ENCODE peak calls at places on chromosomes 13 and 19, in nine cellular contexts. One of them, this sample, is unnamed. For H3K4me1, the result is how much of the 10 kb centered on the place peaks cover.

GRCh38 chr13:57138988-57139387 is 1.7 kb upstream of the PRR20A start:
- DNase-seq in stomach: no peak
- DNase-seq in heart left ventricle: no peak
- DNase-seq in breast epithelium: no peak
- DNase-seq in uterus: no peak
- DNase-seq in thyroid gland: no peak
- DNase-seq in sigmoid colon: no peak
- DNase-seq in A549: no peak
- DNase-seq in ovary: no peak
- DNase-seq in this sample: no peak

GRCh38 chr13:24664726-24665409 is 15.3 kb upstream of the ATP12A start:
- DNase-seq in stomach: no peak
- DNase-seq in heart left ventricle: no peak
- DNase-seq in breast epithelium: no peak
- DNase-seq in uterus: no peak
- DNase-seq in thyroid gland: no peak
- DNase-seq in sigmoid colon: no peak
- DNase-seq in A549: no peak
- DNase-seq in ovary: no peak
- DNase-seq in this sample: no peak

GRCh38 chr19:1000095-1000494 is at the start of gene GRIN3B:
- DNase-seq in stomach: peak
- DNase-seq in heart left ventricle: peak
- DNase-seq in breast epithelium: peak
- DNase-seq in uterus: peak
- DNase-seq in thyroid gland: peak
- DNase-seq in sigmoid colon: no peak
- DNase-seq in A549: peak
- DNase-seq in ovary: no peak
- DNase-seq in this sample: peak

GRCh38 chr13:112131081-112131739 is 64.3 kb downstream of the SOX1 start:
- DNase-seq in stomach: peak
- DNase-seq in heart left ventricle: no peak
- DNase-seq in breast epithelium: peak
- DNase-seq in uterus: no peak
- DNase-seq in thyroid gland: no peak
- DNase-seq in sigmoid colon: no peak
- DNase-seq in A549: no peak
- DNase-seq in ovary: no peak
- DNase-seq in this sample: no peak

GRCh38 chr19:4748589-4748988 is 24.9 kb upstream of the DPP9 start:
- DNase-seq in stomach: no peak
- DNase-seq in heart left ventricle: no peak
- DNase-seq in breast epithelium: no peak
- DNase-seq in uterus: no peak
- DNase-seq in thyroid gland: no peak
- DNase-seq in sigmoid colon: no peak
- DNase-seq in A549: no peak
- DNase-seq in ovary: no peak
- DNase-seq in this sample: no peak

GRCh38 chr19:1265611-1266115 is 3.5 kb upstream of the CIRBP start:
- DNase-seq in stomach: no peak
- DNase-seq in heart left ventricle: peak
- DNase-seq in breast epithelium: no peak
- DNase-seq in uterus: peak
- DNase-seq in thyroid gland: peak
- DNase-seq in sigmoid colon: peak
- DNase-seq in A549: peak
- DNase-seq in ovary: peak
- DNase-seq in this sample: peak

GRCh38 chr19:18875726-18876125 is 20.2 kb downstream of the CERS1 start:
- DNase-seq in stomach: no peak
- DNase-seq in heart left ventricle: no peak
- DNase-seq in breast epithelium: no peak
- DNase-seq in uterus: no peak
- DNase-seq in thyroid gland: no peak
- DNase-seq in sigmoid colon: no peak
- DNase-seq in A549: no peak
- DNase-seq in ovary: no peak
- DNase-seq in this sample: no peak

GRCh38 chr13:48571121-48571901 is 38.4 kb upstream of the RCBTB2 start:
- DNase-seq in stomach: no peak
- DNase-seq in heart left ventricle: no peak
- DNase-seq in breast epithelium: no peak
- DNase-seq in uterus: no peak
- DNase-seq in thyroid gland: peak
- DNase-seq in sigmoid colon: no peak
- DNase-seq in A549: no peak
- DNase-seq in ovary: peak
- DNase-seq in this sample: no peak

DNA sequence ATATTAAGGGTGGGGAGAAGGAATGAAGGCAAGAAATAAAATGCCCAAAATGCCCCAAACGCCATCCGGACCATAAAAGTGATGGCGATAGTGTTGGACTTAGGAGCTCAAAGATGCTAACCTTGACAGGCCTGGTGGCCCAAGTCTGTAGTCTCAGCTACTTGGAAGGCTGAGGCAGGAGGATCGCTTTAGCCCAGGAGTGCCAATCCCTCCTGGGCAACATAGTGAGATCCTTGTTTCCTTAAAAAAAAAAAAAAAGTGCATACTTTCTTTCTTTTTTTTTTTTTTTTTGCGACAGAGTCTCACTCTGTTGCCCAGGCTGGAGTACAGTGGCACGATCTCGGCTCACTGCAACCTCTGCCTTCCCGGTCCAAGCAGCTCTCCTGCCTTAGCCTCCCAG is 32.0 kb upstream of the MRI1 start:
- DNase-seq in stomach: no peak
- DNase-seq in heart left ventricle: no peak
- DNase-seq in breast epithelium: no peak
- DNase-seq in uterus: no peak
- DNase-seq in thyroid gland: no peak
- DNase-seq in sigmoid colon: no peak
- DNase-seq in A549: no peak
- DNase-seq in ovary: no peak
- DNase-seq in this sample: no peak
- H3K4me3 ChIP-seq in stomach: peak
- H3K4me3 ChIP-seq in heart left ventricle: no peak
- H3K4me3 ChIP-seq in breast epithelium: peak
- H3K4me3 ChIP-seq in uterus: peak
- H3K4me3 ChIP-seq in thyroid gland: no peak
- H3K4me3 ChIP-seq in sigmoid colon: no peak
- H3K4me3 ChIP-seq in A549: peak
- H3K4me3 ChIP-seq in ovary: no peak
- H3K4me3 ChIP-seq in this sample: no peak

GRCh38 chr19:12723383-12723642 is 419 bp downstream of the TNPO2 start:
- DNase-seq in stomach: no peak
- DNase-seq in heart left ventricle: no peak
- DNase-seq in breast epithelium: no peak
- DNase-seq in uterus: no peak
- DNase-seq in thyroid gland: no peak
- DNase-seq in sigmoid colon: no peak
- DNase-seq in A549: no peak
- DNase-seq in ovary: no peak
- DNase-seq in this sample: no peak

GRCh38 chr19:12720851-12721655 is 2.7 kb downstream of the TNPO2 start:
- DNase-seq in stomach: no peak
- DNase-seq in heart left ventricle: peak
- DNase-seq in breast epithelium: no peak
- DNase-seq in uterus: peak
- DNase-seq in thyroid gland: peak
- DNase-seq in sigmoid colon: no peak
- DNase-seq in A549: no peak
- DNase-seq in ovary: peak
- DNase-seq in this sample: no peak

GRCh38 chr19:12721656-12722565 is 1.8 kb downstream of the TNPO2 start:
- DNase-seq in stomach: peak
- DNase-seq in heart left ventricle: peak
- DNase-seq in breast epithelium: peak
- DNase-seq in uterus: peak
- DNase-seq in thyroid gland: peak
- DNase-seq in sigmoid colon: peak
- DNase-seq in A549: peak
- DNase-seq in ovary: peak
- DNase-seq in this sample: peak

GRCh38 chr19:12723643-12724426 is at the start of gene TNPO2:
- DNase-seq in stomach: peak
- DNase-seq in heart left ventricle: peak
- DNase-seq in breast epithelium: no peak
- DNase-seq in uterus: peak
- DNase-seq in thyroid gland: peak
- DNase-seq in sigmoid colon: peak
- DNase-seq in A549: peak
- DNase-seq in ovary: peak
- DNase-seq in this sample: peak

DNA sequence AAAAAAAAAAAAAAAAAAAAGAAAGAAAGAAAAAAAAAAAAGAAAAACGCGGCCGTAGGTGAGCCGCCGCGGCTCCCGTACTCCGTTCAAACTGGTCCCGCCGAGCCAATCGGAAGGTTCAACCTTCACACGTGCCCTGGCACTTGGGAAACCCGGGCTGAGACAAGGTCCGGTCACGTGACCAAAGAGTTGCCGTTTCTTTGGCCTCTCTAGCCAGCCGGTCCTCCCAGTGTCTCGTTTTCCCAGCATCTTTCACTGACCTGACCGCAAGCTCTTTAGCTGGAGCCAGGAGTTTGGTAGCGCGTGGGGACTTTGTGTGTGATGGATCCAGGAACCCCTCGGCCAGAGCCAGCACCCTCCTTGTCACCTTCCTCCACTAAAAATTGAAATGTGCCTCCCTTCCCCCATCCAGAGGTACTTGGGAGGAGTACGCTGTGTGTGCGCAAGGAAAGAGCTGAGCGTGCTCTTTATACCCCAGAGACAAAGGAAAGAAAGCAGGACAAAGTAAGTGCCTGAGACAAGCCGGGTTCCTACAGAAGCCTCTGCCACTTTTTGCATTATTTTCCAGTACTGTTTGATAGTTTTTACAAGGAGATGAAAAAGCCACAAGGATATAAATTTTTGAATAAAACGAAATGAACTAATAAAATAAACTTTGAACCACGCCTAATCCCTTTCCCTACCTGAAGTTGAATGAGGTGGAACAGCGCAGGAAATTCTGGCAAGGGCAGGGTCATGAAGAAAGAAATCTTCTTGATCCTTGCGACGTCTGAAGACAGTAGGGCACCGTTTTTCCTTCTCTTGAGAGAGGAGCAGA is 958 bp downstream of the TNPO2 start:
- DNase-seq in stomach: peak
- DNase-seq in heart left ventricle: peak
- DNase-seq in breast epithelium: peak
- DNase-seq in uterus: peak
- DNase-seq in thyroid gland: peak
- DNase-seq in sigmoid colon: peak
- DNase-seq in A549: peak
- DNase-seq in ovary: peak
- DNase-seq in this sample: peak
- TF ChIP-seq POLR2A in stomach: no peak
- TF ChIP-seq POLR2A in heart left ventricle: no peak
- TF ChIP-seq POLR2A in breast epithelium: no peak
- TF ChIP-seq POLR2A in uterus: peak
- TF ChIP-seq POLR2A in thyroid gland: peak
- TF ChIP-seq POLR2A in sigmoid colon: peak
- TF ChIP-seq POLR2A in A549: peak
- TF ChIP-seq POLR2A in ovary: peak
- TF ChIP-seq POLR2A in this sample: no peak

GRCh38 chr19:38660724-38661123 is 13.3 kb downstream of the ACTN4 start:
- DNase-seq in stomach: no peak
- DNase-seq in heart left ventricle: no peak
- DNase-seq in breast epithelium: no peak
- DNase-seq in uterus: no peak
- DNase-seq in thyroid gland: peak
- DNase-seq in sigmoid colon: no peak
- DNase-seq in A549: no peak
- DNase-seq in ovary: no peak
- DNase-seq in this sample: no peak
- H3K4me1 ChIP-seq in stomach: half or more
- H3K4me1 ChIP-seq in heart left ventricle: half or more
- H3K4me1 ChIP-seq in breast epithelium: half or more
- H3K4me1 ChIP-seq in uterus: under half
- H3K4me1 ChIP-seq in thyroid gland: half or more
- H3K4me1 ChIP-seq in sigmoid colon: half or more
- H3K4me1 ChIP-seq in A549: half or more
- H3K4me1 ChIP-seq in ovary: half or more
- H3K4me1 ChIP-seq in this sample: under half

GRCh38 chr13:59099182-59099950 is 1064.4 kb downstream of the DIAPH3 start:
- DNase-seq in stomach: no peak
- DNase-seq in heart left ventricle: no peak
- DNase-seq in breast epithelium: no peak
- DNase-seq in uterus: no peak
- DNase-seq in thyroid gland: no peak
- DNase-seq in sigmoid colon: no peak
- DNase-seq in A549: no peak
- DNase-seq in ovary: no peak
- DNase-seq in this sample: no peak
- H3K4me3 ChIP-seq in stomach: no peak
- H3K4me3 ChIP-seq in heart left ventricle: no peak
- H3K4me3 ChIP-seq in breast epithelium: no peak
- H3K4me3 ChIP-seq in uterus: no peak
- H3K4me3 ChIP-seq in thyroid gland: no peak
- H3K4me3 ChIP-seq in sigmoid colon: no peak
- H3K4me3 ChIP-seq in A549: no peak
- H3K4me3 ChIP-seq in ovary: no peak
- H3K4me3 ChIP-seq in this sample: no peak

GRCh38 chr19:45442927-45443461 is 19.3 kb upstream of the ERCC1 start:
- DNase-seq in stomach: peak
- DNase-seq in heart left ventricle: no peak
- DNase-seq in breast epithelium: no peak
- DNase-seq in uterus: peak
- DNase-seq in thyroid gland: peak
- DNase-seq in sigmoid colon: peak
- DNase-seq in A549: peak
- DNase-seq in ovary: peak
- DNase-seq in this sample: no peak
- TF ChIP-seq POLR2A in stomach: no peak
- TF ChIP-seq POLR2A in heart left ventricle: no peak
- TF ChIP-seq POLR2A in breast epithelium: no peak
- TF ChIP-seq POLR2A in uterus: no peak
- TF ChIP-seq POLR2A in thyroid gland: no peak
- TF ChIP-seq POLR2A in sigmoid colon: no peak
- TF ChIP-seq POLR2A in A549: no peak
- TF ChIP-seq POLR2A in ovary: no peak
- TF ChIP-seq POLR2A in this sample: no peak